ENCODE peak calls at places on chromosomes 16 and 17, in five cellular contexts. C, M, P, I and W are unnamed samples.

GRCh38 chr16:66035096-66035495 is 331.4 kb upstream of the CDH5 start:
- DNase-seq in I (no peak), M (no peak), C (no peak), P (no peak), W (no peak)

GRCh38 chr17:412211-413015 is 59.8 kb upstream of the RPH3AL start:
- DNase-seq in C (peak; percentile 65), P (peak; percentile 51), M (peak; percentile 71), I (no peak), W (peak; percentile 66)

GRCh38 chr17:49312722-49313121 is 49.3 kb downstream of the ZNF652 start:
- DNase-seq in I (no peak), P (no peak), C (no peak), M (no peak), W (no peak)

GRCh38 chr16:77171750-77172635 is 19.0 kb upstream of the MON1B start:
- DNase-seq in M (peak; percentile 55), I (no peak), C (peak; percentile 59), P (no peak), W (peak; percentile 77)

GRCh38 chr17:57861000-57861736 is 11.3 kb upstream of the MRPS23 start:
- DNase-seq in P (peak; percentile 27), C (peak; percentile 41), I (no peak), M (peak; percentile 93), W (no peak)

GRCh38 chr16:11429113-11429512 is 83.9 kb downstream of the RMI2 start:
- DNase-seq in C (no peak), I (no peak), P (no peak), M (no peak), W (no peak)

GRCh38 chr16:11315499-11315898 is 29.8 kb upstream of the RMI2 start:
- DNase-seq in C (no peak), P (no peak), M (peak; percentile 46), I (peak; percentile 59), W (no peak)

GRCh38 chr17:42287305-42288077 is 807 bp upstream of the STAT5A start:
- DNase-seq in C (peak; percentile 34), I (no peak), P (peak; percentile 21), M (peak; percentile 54), W (no peak)

GRCh38 chr17:8337802-8338744 is 1.6 kb upstream of the ODF4 start:
- DNase-seq in P (no peak), C (no peak), I (no peak), M (peak; percentile 85), W (no peak)

GRCh38 chr16:54055191-54055590 is 231.4 kb downstream of the IRX3 start:
- DNase-seq in I (no peak), M (no peak), P (no peak), C (no peak), W (no peak)

GRCh38 chr17:77349976-77350830 is 209.4 kb downstream of the SEC14L1 start:
- DNase-seq in C (peak; percentile 83), I (no peak), P (no peak), M (no peak), W (no peak)